ENCODE peak calls at places on chromosomes 12 and 14, in six cellular contexts. One of them, this sample, is unnamed.

GRCh38 chr14:88612981-88613380 is 50.1 kb downstream of the ZC3H14 start:
- DNase-seq in K562: no peak
- DNase-seq in H1: no peak
- DNase-seq in GM12878: no peak
- DNase-seq in SK-N-SH: no peak
- DNase-seq in HepG2: no peak
- DNase-seq in this sample: peak; percentile 2

GRCh38 chr12:27177716-27178115 is 66.4 kb upstream of the STK38L start:
- DNase-seq in K562: no peak
- DNase-seq in H1: no peak
- DNase-seq in GM12878: no peak
- DNase-seq in SK-N-SH: no peak
- DNase-seq in HepG2: no peak
- DNase-seq in this sample: no peak

GRCh38 chr12:614727-615060 is 48.6 kb downstream of the NINJ2 start:
- DNase-seq in K562: no peak
- DNase-seq in H1: no peak
- DNase-seq in GM12878: no peak
- DNase-seq in SK-N-SH: no peak
- DNase-seq in HepG2: no peak
- DNase-seq in this sample: no peak

GRCh38 chr12:110281549-110282342 is 699 bp downstream of the ATP2A2 start:
- DNase-seq in K562: no peak
- DNase-seq in H1: no peak
- DNase-seq in GM12878: no peak
- DNase-seq in SK-N-SH: peak; percentile 92
- DNase-seq in HepG2: no peak
- DNase-seq in this sample: no peak

GRCh38 chr14:68401320-68401719 is 391.5 kb downstream of the ZFP36L1 start:
- DNase-seq in K562: no peak
- DNase-seq in H1: no peak
- DNase-seq in GM12878: no peak
- DNase-seq in SK-N-SH: no peak
- DNase-seq in HepG2: no peak
- DNase-seq in this sample: no peak

GRCh38 chr12:127726928-127727327 is 540.0 kb upstream of the TMEM132C start:
- DNase-seq in K562: no peak
- DNase-seq in H1: no peak
- DNase-seq in GM12878: no peak
- DNase-seq in SK-N-SH: no peak
- DNase-seq in HepG2: no peak
- DNase-seq in this sample: no peak

GRCh38 chr14:99282261-99283050 is 10.5 kb upstream of the BCL11B start:
- DNase-seq in K562: no peak
- DNase-seq in H1: no peak
- DNase-seq in GM12878: no peak
- DNase-seq in SK-N-SH: no peak
- DNase-seq in HepG2: no peak
- DNase-seq in this sample: no peak

GRCh38 chr12:132289356-132290202 is 39.8 kb downstream of the GALNT9 start:
- DNase-seq in K562: no peak
- DNase-seq in H1: no peak
- DNase-seq in GM12878: no peak
- DNase-seq in SK-N-SH: no peak
- DNase-seq in HepG2: no peak
- DNase-seq in this sample: no peak

GRCh38 chr12:109291531-109292341 is 17.3 kb downstream of the FOXN4 start:
- DNase-seq in K562: no peak
- DNase-seq in H1: peak; percentile 56
- DNase-seq in GM12878: no peak
- DNase-seq in SK-N-SH: peak; percentile 95
- DNase-seq in HepG2: no peak
- DNase-seq in this sample: no peak

GRCh38 chr14:22336031-22336430 is 253.0 kb downstream of the DAD1 start:
- DNase-seq in K562: no peak
- DNase-seq in H1: no peak
- DNase-seq in GM12878: no peak
- DNase-seq in SK-N-SH: no peak
- DNase-seq in HepG2: peak; percentile 40
- DNase-seq in this sample: no peak

GRCh38 chr12:112347521-112347920 is 34.7 kb downstream of the HECTD4 start:
- DNase-seq in K562: no peak
- DNase-seq in H1: no peak
- DNase-seq in GM12878: no peak
- DNase-seq in SK-N-SH: no peak
- DNase-seq in HepG2: no peak
- DNase-seq in this sample: no peak

GRCh38 chr12:122368361-122369073 is 54.0 kb downstream of the CLIP1 start:
- DNase-seq in K562: no peak
- DNase-seq in H1: no peak
- DNase-seq in GM12878: no peak
- DNase-seq in SK-N-SH: no peak
- DNase-seq in HepG2: no peak
- DNase-seq in this sample: no peak

GRCh38 chr12:87870061-87870460 is 159.1 kb downstream of the C12orf50 start:
- DNase-seq in K562: no peak
- DNase-seq in H1: no peak
- DNase-seq in GM12878: no peak
- DNase-seq in SK-N-SH: no peak
- DNase-seq in HepG2: no peak
- DNase-seq in this sample: no peak

GRCh38 chr14:81594012-81594411 is 60.4 kb upstream of the SEL1L start:
- DNase-seq in K562: no peak
- DNase-seq in H1: no peak
- DNase-seq in GM12878: no peak
- DNase-seq in SK-N-SH: no peak
- DNase-seq in HepG2: peak; percentile 13
- DNase-seq in this sample: no peak

GRCh38 chr14:100890451-100890850 is 13.1 kb downstream of the RTL1 start:
- DNase-seq in K562: no peak
- DNase-seq in H1: no peak
- DNase-seq in GM12878: no peak
- DNase-seq in SK-N-SH: no peak
- DNase-seq in HepG2: no peak
- DNase-seq in this sample: no peak

GRCh38 chr12:43208627-43209026 is 343.4 kb downstream of the ADAMTS20 start:
- DNase-seq in K562: no peak
- DNase-seq in H1: no peak
- DNase-seq in GM12878: no peak
- DNase-seq in SK-N-SH: no peak
- DNase-seq in HepG2: peak; percentile 1
- DNase-seq in this sample: no peak

GRCh38 chr12:127810026-127810425 is 456.9 kb upstream of the TMEM132C start:
- DNase-seq in K562: no peak
- DNase-seq in H1: no peak
- DNase-seq in GM12878: no peak
- DNase-seq in SK-N-SH: no peak
- DNase-seq in HepG2: no peak
- DNase-seq in this sample: no peak

GRCh38 chr12:125029756-125030358 is 35.4 kb upstream of the AACS start:
- DNase-seq in K562: no peak
- DNase-seq in H1: no peak
- DNase-seq in GM12878: no peak
- DNase-seq in SK-N-SH: no peak
- DNase-seq in HepG2: no peak
- DNase-seq in this sample: no peak

GRCh38 chr14:57492859-57493258 is 798 bp downstream of the CCDC198 start:
- DNase-seq in K562: no peak
- DNase-seq in H1: no peak
- DNase-seq in GM12878: no peak
- DNase-seq in SK-N-SH: no peak
- DNase-seq in HepG2: peak; percentile 22
- DNase-seq in this sample: no peak

GRCh38 chr14:99274346-99275221 is 2.6 kb upstream of the BCL11B start:
- DNase-seq in K562: peak; percentile 15
- DNase-seq in H1: peak; percentile 89
- DNase-seq in GM12878: no peak
- DNase-seq in SK-N-SH: peak; percentile 65
- DNase-seq in HepG2: peak; percentile 77
- DNase-seq in this sample: peak; percentile 55

GRCh38 chr12:2118061-2118460 is 65.3 kb downstream of the CACNA1C start:
- DNase-seq in K562: peak; percentile 9
- DNase-seq in H1: no peak
- DNase-seq in GM12878: no peak
- DNase-seq in SK-N-SH: no peak
- DNase-seq in HepG2: no peak
- DNase-seq in this sample: peak; percentile 14

GRCh38 chr14:32027255-32027939 is 49.7 kb upstream of the ARHGAP5 start:
- DNase-seq in K562: no peak
- DNase-seq in H1: no peak
- DNase-seq in GM12878: no peak
- DNase-seq in SK-N-SH: no peak
- DNase-seq in HepG2: peak; percentile 56
- DNase-seq in this sample: no peak

GRCh38 chr14:91882776-91883175 is 15.4 kb upstream of the TC2N start:
- DNase-seq in K562: no peak
- DNase-seq in H1: no peak
- DNase-seq in GM12878: no peak
- DNase-seq in SK-N-SH: no peak
- DNase-seq in HepG2: no peak
- DNase-seq in this sample: no peak

GRCh38 chr14:91884664-91885063 is 17.3 kb upstream of the TC2N start:
- DNase-seq in K562: no peak
- DNase-seq in H1: no peak
- DNase-seq in GM12878: no peak
- DNase-seq in SK-N-SH: no peak
- DNase-seq in HepG2: no peak
- DNase-seq in this sample: no peak

GRCh38 chr14:91885113-91885712 is 17.9 kb upstream of the TC2N start:
- DNase-seq in K562: no peak
- DNase-seq in H1: no peak
- DNase-seq in GM12878: no peak
- DNase-seq in SK-N-SH: no peak
- DNase-seq in HepG2: no peak
- DNase-seq in this sample: no peak

GRCh38 chr14:91882369-91882768 is 15.0 kb upstream of the TC2N start:
- DNase-seq in K562: no peak
- DNase-seq in H1: no peak
- DNase-seq in GM12878: no peak
- DNase-seq in SK-N-SH: no peak
- DNase-seq in HepG2: no peak
- DNase-seq in this sample: no peak

DNA sequence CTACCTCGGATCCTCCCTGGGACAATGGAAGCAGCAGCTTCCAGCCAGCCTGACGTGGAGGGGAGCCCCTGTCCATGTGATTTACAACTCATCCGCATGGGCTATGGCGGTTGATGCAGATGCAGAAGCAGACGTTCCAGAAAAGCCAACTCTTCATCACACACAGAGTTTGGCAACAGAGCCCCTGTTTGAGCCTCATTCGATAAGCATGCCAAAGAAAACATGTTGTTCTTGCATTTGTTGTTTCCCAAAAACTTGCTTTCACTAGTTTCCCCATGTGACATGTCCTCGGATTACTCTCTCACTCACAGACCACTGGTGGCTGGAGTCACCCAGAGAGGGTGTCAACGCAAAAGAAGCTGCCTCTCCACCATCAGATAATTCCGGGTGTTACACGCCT is 16.4 kb upstream of the TC2N start:
- DNase-seq in K562: no peak
- DNase-seq in H1: no peak
- DNase-seq in GM12878: no peak
- DNase-seq in SK-N-SH: no peak
- DNase-seq in HepG2: no peak
- DNase-seq in this sample: no peak
- TF ChIP-seq GABPA in K562: no peak
- TF ChIP-seq GABPA in H1: no peak
- TF ChIP-seq GABPA in GM12878: no peak
- TF ChIP-seq GABPA in SK-N-SH: no peak
- TF ChIP-seq GABPA in HepG2: no peak
- TF ChIP-seq GABPA in this sample: no peak

GRCh38 chr12:93778306-93778705 is 101.1 kb downstream of the CRADD start:
- DNase-seq in K562: no peak
- DNase-seq in H1: no peak
- DNase-seq in GM12878: no peak
- DNase-seq in SK-N-SH: no peak
- DNase-seq in HepG2: no peak
- DNase-seq in this sample: no peak
- TF ChIP-seq POLR2AphosphoS5 in K562: no peak
- TF ChIP-seq POLR2AphosphoS5 in H1: no peak
- TF ChIP-seq POLR2AphosphoS5 in GM12878: no peak
- TF ChIP-seq POLR2AphosphoS5 in SK-N-SH: no peak
- TF ChIP-seq POLR2AphosphoS5 in HepG2: no peak
- TF ChIP-seq POLR2AphosphoS5 in this sample: no peak

GRCh38 chr14:94100847-94101246 is 9.7 kb upstream of the IFI27 start:
- DNase-seq in K562: no peak
- DNase-seq in H1: no peak
- DNase-seq in GM12878: no peak
- DNase-seq in SK-N-SH: no peak
- DNase-seq in HepG2: no peak
- DNase-seq in this sample: no peak
- TF ChIP-seq GABPA in K562: no peak
- TF ChIP-seq GABPA in H1: no peak
- TF ChIP-seq GABPA in GM12878: no peak
- TF ChIP-seq GABPA in SK-N-SH: no peak
- TF ChIP-seq GABPA in HepG2: no peak
- TF ChIP-seq GABPA in this sample: no peak

GRCh38 chr14:77111021-77111420 is 13.0 kb downstream of the CIPC start:
- DNase-seq in K562: no peak
- DNase-seq in H1: peak; percentile 59
- DNase-seq in GM12878: no peak
- DNase-seq in SK-N-SH: no peak
- DNase-seq in HepG2: no peak
- DNase-seq in this sample: no peak
- TF ChIP-seq POLR2AphosphoS5 in K562: no peak
- TF ChIP-seq POLR2AphosphoS5 in H1: peak; percentile 44
- TF ChIP-seq POLR2AphosphoS5 in GM12878: no peak
- TF ChIP-seq POLR2AphosphoS5 in SK-N-SH: no peak
- TF ChIP-seq POLR2AphosphoS5 in HepG2: no peak
- TF ChIP-seq POLR2AphosphoS5 in this sample: no peak